ENCODE peak calls at places on chromosomes 7 and 10, in six cellular contexts. O, N, U, V, S and P are unnamed samples. For H3K36me3, the result is how much of the 10 kb centered on the place peaks cover.

GRCh38 chr7:38311329-38311937 is 38.0 kb upstream of the TARP start:
- DNase-seq in O (peak), N (no peak), U (no peak), V (peak), S (no peak), P (no peak)

GRCh38 chr7:78490526-78490925 is 692.0 kb downstream of the PHTF2 start:
- DNase-seq in O (no peak), N (no peak), U (no peak), V (no peak), S (no peak), P (no peak)

GRCh38 chr7:155141562-155141961 is 71.4 kb downstream of the HTR5A start:
- DNase-seq in O (no peak), N (no peak), U (no peak), V (no peak), S (no peak), P (no peak)

GRCh38 chr7:35723011-35723410 is 28.1 kb upstream of the HERPUD2 start:
- DNase-seq in O (no peak), N (no peak), U (no peak), V (no peak), S (no peak), P (peak)

GRCh38 chr10:46330881-46331280 is 44.1 kb downstream of the ANTXRL start:
- DNase-seq in O (no peak), N (no peak), U (no peak), V (no peak), S (no peak), P (no peak)

GRCh38 chr7:100706672-100707311 is 871 bp downstream of the POP7 start:
- DNase-seq in O (no peak), N (no peak), U (no peak), V (no peak), S (no peak), P (no peak)

GRCh38 chr7:81618400-81619014 is 151.3 kb downstream of the HGF start:
- DNase-seq in O (no peak), N (no peak), U (no peak), V (no peak), S (peak), P (peak)

GRCh38 chr10:44462338-44462914 is 77.5 kb upstream of the CXCL12 start:
- DNase-seq in O (no peak), N (no peak), U (no peak), V (no peak), S (no peak), P (no peak)

GRCh38 chr10:8051109-8051781 is 3.2 kb upstream of the GATA3 start:
- DNase-seq in O (no peak), N (no peak), U (no peak), V (peak), S (no peak), P (no peak)

GRCh38 chr10:79088176-79088575 is 19.4 kb downstream of the ZMIZ1 start:
- DNase-seq in O (no peak), N (no peak), U (no peak), V (no peak), S (no peak), P (no peak)

GRCh38 chr7:94003446-94004023 is 620 bp downstream of the BET1 start:
- DNase-seq in O (no peak), N (no peak), U (no peak), V (no peak), S (no peak), P (no peak)

GRCh38 chr7:11369696-11370095 is 396.0 kb downstream of the PHF14 start:
- DNase-seq in O (no peak), N (no peak), U (no peak), V (no peak), S (no peak), P (no peak)

GRCh38 chr7:11376549-11376948 is 402.9 kb downstream of the PHF14 start:
- DNase-seq in O (no peak), N (no peak), U (no peak), V (no peak), S (no peak), P (no peak)

GRCh38 chr7:11379641-11380040 is 406.0 kb downstream of the PHF14 start:
- DNase-seq in O (no peak), N (no peak), U (no peak), V (no peak), S (no peak), P (no peak)

GRCh38 chr7:11374629-11375028 is 401.0 kb downstream of the PHF14 start:
- DNase-seq in O (no peak), N (no peak), U (no peak), V (no peak), S (no peak), P (no peak)

DNA sequence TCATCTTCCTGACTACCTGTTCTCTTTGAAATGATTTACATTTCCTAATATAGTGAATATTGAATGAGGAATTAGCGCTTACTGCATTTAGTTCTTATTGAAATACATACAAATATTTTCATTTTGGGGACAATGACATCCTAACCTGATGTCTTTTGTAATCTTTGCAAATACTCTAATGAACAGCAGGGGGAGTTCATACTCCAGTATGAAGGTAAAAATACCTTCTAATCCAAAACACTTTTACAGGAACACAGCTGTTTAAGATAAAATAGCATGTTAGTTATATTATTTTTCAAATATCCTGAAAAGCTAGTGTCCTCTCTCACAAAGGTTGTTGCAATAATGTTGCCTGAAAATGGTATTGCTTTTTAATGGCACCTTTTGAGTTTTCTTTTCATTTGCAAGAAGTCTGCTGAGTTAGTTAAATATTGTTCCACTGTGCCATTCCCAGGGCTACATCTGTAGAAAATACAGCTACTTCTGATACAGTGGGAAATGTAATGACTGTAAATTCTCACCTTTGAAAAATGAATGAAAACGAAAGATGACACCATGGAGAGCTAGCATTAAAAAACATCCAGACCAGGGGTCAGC is 400.0 kb downstream of the PHF14 start:
- DNase-seq in O (no peak), N (no peak), U (no peak), V (no peak), S (peak), P (no peak)
- TF ChIP-seq CTCF in O (peak), N (peak), U (peak), V (peak), S (peak), P (peak)

GRCh38 chr10:100745882-100746412 is 565 bp downstream of the PAX2 start:
- DNase-seq in O (no peak), N (no peak), U (no peak), V (no peak), S (no peak), P (no peak)
- H3K4me3 ChIP-seq in O (peak), N (peak), U (peak), V (no peak), S (peak), P (no peak)

GRCh38 chr7:24952464-24952863 is 27.5 kb downstream of the OSBPL3 start:
- DNase-seq in O (no peak), N (no peak), U (no peak), V (no peak), S (no peak), P (no peak)
- H3K36me3 ChIP-seq in O (under half), N (under half), U (under half), V (under half), S (under half), P (under half)

GRCh38 chr10:32140403-32140802 is 84.2 kb upstream of the KIF5B start:
- DNase-seq in O (no peak), N (no peak), U (no peak), V (no peak), S (no peak), P (no peak)

GRCh38 chr10:32142646-32143045 is 86.4 kb upstream of the KIF5B start:
- DNase-seq in O (no peak), N (no peak), U (no peak), V (no peak), S (no peak), P (peak)

GRCh38 chr10:32141018-32141807 is 85.0 kb upstream of the KIF5B start:
- DNase-seq in O (no peak), N (no peak), U (peak), V (no peak), S (no peak), P (no peak)

GRCh38 chr10:32143302-32143847 is 87.2 kb upstream of the KIF5B start:
- DNase-seq in O (no peak), N (no peak), U (no peak), V (no peak), S (no peak), P (no peak)

DNA sequence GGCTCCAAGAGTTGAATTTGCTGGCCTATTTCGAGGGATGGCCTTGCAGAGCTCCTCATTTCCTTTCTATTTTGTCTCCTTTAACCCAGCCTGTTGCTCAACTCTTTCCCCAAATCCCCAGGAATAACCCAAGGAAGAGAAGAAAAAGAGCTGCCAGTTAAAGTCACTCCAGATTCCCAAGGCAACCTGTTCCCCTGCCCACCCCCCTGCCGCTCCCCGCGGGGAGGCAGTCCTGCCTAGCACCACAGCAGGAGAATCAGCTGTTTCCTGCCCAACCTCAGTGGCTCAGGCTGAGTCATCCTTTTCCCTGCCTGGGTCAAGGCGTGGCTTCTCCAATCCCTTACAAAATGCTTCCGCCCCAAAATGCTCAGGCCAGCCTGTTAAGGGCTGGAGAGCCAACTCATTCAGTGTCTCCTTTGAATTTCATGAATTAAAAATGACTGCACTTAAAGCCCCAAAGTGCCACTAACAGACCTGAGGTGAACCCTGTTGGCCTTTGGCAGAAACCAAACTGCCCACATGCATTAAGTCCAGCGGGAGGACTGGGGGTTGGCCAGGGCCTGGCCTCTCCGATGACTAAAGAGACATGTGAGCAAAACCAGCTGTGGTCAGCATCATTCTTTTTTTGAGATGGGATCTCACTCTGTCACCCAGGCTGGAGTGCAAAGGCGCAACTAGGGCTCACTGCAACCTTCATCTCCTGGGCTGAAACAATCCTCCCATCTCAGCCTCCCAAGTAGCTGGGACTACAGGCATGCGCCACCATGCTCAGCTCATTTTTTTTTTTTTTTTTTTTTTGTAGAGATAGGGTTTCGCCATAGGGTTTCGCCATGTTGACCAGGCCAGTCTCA is 83.2 kb upstream of the KIF5B start:
- DNase-seq in O (peak), N (peak), U (peak), V (no peak), S (peak), P (peak)
- TF ChIP-seq CTCF in O (peak), N (no peak), U (no peak), V (no peak), S (peak), P (peak)

GRCh38 chr10:100653238-100653956 is 92.0 kb upstream of the PAX2 start:
- DNase-seq in O (no peak), N (no peak), U (no peak), V (no peak), S (no peak), P (no peak)
- H3K4me3 ChIP-seq in O (peak), N (peak), U (no peak), V (no peak), S (peak), P (no peak)

GRCh38 chr7:75584385-75584784 is 92.3 kb downstream of the SPDYE5 start:
- DNase-seq in O (no peak), N (no peak), U (no peak), V (no peak), S (no peak), P (no peak)
- H3K36me3 ChIP-seq in O (half or more), N (under half), U (half or more), V (under half), S (under half), P (under half)